ENCODE peak calls at places on chromosomes 16 and 17, in eight cellular contexts. B is stimulated activated CD8-positive, alpha-beta memory T cell treated with anti-CD3 and anti-CD28 coated beads, Interleukin-12 subunit alpha, Interleukin-12 subunit beta, amount 100 ng/mL, for 1 hour; K is heart right ventricle; D is dorsolateral prefrontal cortex; T is stimulated activated CD4-positive, alpha-beta T cell treated with anti-CD3 and anti-CD28 coated beads, Interleukin-4, amount 100 ng/mL, for 48 hours; N is dermis blood vessel endothelial cell; P is foreskin melanocyte; M is activated CD4-positive, alpha-beta T cell treated with anti-CD3 and anti-CD28 coated beads for 1 hour. J is an unnamed sample.

GRCh38 chr17:56599093-56599492 is 5.6 kb downstream of the NOG start:
- DNase-seq in D (no peak), N (no peak), B (no peak), T (no peak), K (no peak), M (no peak), P (no peak), J (no peak)

GRCh38 chr17:45235071-45236001 is 13.7 kb downstream of the FMNL1 start:
- DNase-seq in K (peak), B (peak), M (peak), P (peak), D (peak), T (peak), N (peak), J (peak)

GRCh38 chr17:29170682-29171081 is 9.5 kb downstream of the MYO18A start:
- DNase-seq in P (no peak), K (no peak), B (no peak), D (no peak), N (no peak), M (no peak), T (no peak), J (no peak)

GRCh38 chr17:73952136-73952497 is 251.4 kb upstream of the RPL38 start:
- DNase-seq in B (no peak), T (no peak), M (no peak), P (no peak), K (no peak), N (no peak), D (no peak), J (no peak)

GRCh38 chr16:1291576-1291974 is 17.9 kb upstream of the UBE2I start:
- DNase-seq in D (no peak), M (no peak), T (no peak), P (no peak), B (no peak), K (no peak), N (no peak), J (peak)

GRCh38 chr17:38920374-38921291 is 4.8 kb upstream of the LASP1NB start:
- DNase-seq in N (no peak), K (no peak), T (no peak), B (no peak), P (no peak), M (no peak), D (peak), J (no peak)

GRCh38 chr16:9607512-9608230 is 516.2 kb downstream of the HAPSTR1 start:
- DNase-seq in N (no peak), M (no peak), K (no peak), D (no peak), P (no peak), T (no peak), B (no peak), J (no peak)

GRCh38 chr17:27522028-27522639 is 65.9 kb downstream of the KSR1 start:
- DNase-seq in K (no peak), M (no peak), N (no peak), B (no peak), T (no peak), D (no peak), P (no peak), J (no peak)

GRCh38 chr17:18246880-18247612 is 11.5 kb downstream of the FLII start:
- DNase-seq in D (no peak), M (no peak), N (peak), P (no peak), T (peak), K (peak), B (no peak), J (no peak)

GRCh38 chr16:12609937-12610699 is 193.6 kb downstream of the CPPED1 start:
- DNase-seq in N (no peak), B (no peak), K (no peak), P (no peak), T (no peak), D (no peak), M (no peak), J (no peak)

GRCh38 chr17:50817838-50818237 is 17.5 kb upstream of the WFIKKN2 start:
- DNase-seq in K (no peak), T (no peak), B (no peak), P (no peak), M (no peak), N (no peak), D (no peak), J (no peak)

GRCh38 chr17:82465023-82465603 is 6.6 kb downstream of the NARF start:
- DNase-seq in T (no peak), B (no peak), N (no peak), K (no peak), M (no peak), P (peak), D (no peak), J (no peak)

GRCh38 chr17:57927048-57927723 is 28.0 kb downstream of the CUEDC1 start:
- DNase-seq in N (peak), K (no peak), B (no peak), D (no peak), T (no peak), P (peak), M (no peak), J (peak)

GRCh38 chr17:17141860-17142552 is 64.1 kb downstream of the PLD6 start:
- DNase-seq in T (peak), M (peak), B (no peak), P (no peak), D (peak), N (peak), K (no peak), J (no peak)